ENCODE peak calls at places on chromosomes 5 and 9, in nine cellular contexts. T is upper lobe of right lung, P is psoas muscle, K is HFF-Myc, G is fibroblast of the aortic adventitia, H is cardiac muscle cell, J is GM23338, O is fibroblast of lung, I is spleen. M is an unnamed sample.

GRCh38 chr5:112862085-112862484 is 998 bp downstream of the SRP19 start:
- DNase-seq in T (no peak), P (no peak), K (no peak), G (no peak), H (no peak), J (peak), O (peak), I (no peak), M (no peak)

GRCh38 chr5:166369326-166369725 is 1922.1 kb upstream of the WWC1 start:
- DNase-seq in T (no peak), P (no peak), K (no peak), G (no peak), H (no peak), J (peak), O (no peak), I (no peak), M (no peak)

GRCh38 chr9:19379697-19380046 is 364 bp downstream of the RPS6 start:
- DNase-seq in T (no peak), P (no peak), K (no peak), G (no peak), H (no peak), J (peak), O (no peak), I (peak), M (no peak)

GRCh38 chr5:104018299-104018698 is 455.7 kb upstream of the NUDT12 start:
- DNase-seq in T (no peak), P (no peak), K (no peak), G (no peak), H (no peak), J (no peak), O (no peak), I (no peak), M (no peak)

GRCh38 chr9:26811106-26811505 is 81.5 kb downstream of the CAAP1 start:
- DNase-seq in T (no peak), P (no peak), K (no peak), G (peak), H (no peak), J (no peak), O (peak), I (no peak), M (no peak)

GRCh38 chr9:1726993-1727759 is 288.0 kb upstream of the SMARCA2 start:
- DNase-seq in T (no peak), P (no peak), K (no peak), G (no peak), H (no peak), J (peak), O (no peak), I (no peak), M (no peak)

GRCh38 chr5:78667461-78668103 is 19.0 kb upstream of the LHFPL2 start:
- DNase-seq in T (no peak), P (no peak), K (no peak), G (no peak), H (no peak), J (no peak), O (peak), I (no peak), M (no peak)

GRCh38 chr5:12385095-12385494 is 480.8 kb upstream of the CTNND2 start:
- DNase-seq in T (peak), P (no peak), K (no peak), G (no peak), H (no peak), J (no peak), O (no peak), I (no peak), M (no peak)

GRCh38 chr5:40781843-40782409 is 16.2 kb downstream of the PRKAA1 start:
- DNase-seq in T (no peak), P (peak), K (no peak), G (peak), H (no peak), J (no peak), O (peak), I (no peak), M (no peak)

GRCh38 chr5:176692835-176693476 is 45.7 kb downstream of the TSPAN17 start:
- DNase-seq in T (no peak), P (no peak), K (no peak), G (no peak), H (no peak), J (no peak), O (no peak), I (no peak), M (no peak)

GRCh38 chr5:133475986-133476385 is 136.4 kb downstream of the FSTL4 start:
- DNase-seq in T (no peak), P (no peak), K (no peak), G (no peak), H (no peak), J (no peak), O (no peak), I (no peak), M (no peak)

GRCh38 chr9:18448101-18448500 is 25.9 kb upstream of the ADAMTSL1 start:
- DNase-seq in T (no peak), P (no peak), K (no peak), G (no peak), H (no peak), J (no peak), O (no peak), I (no peak), M (no peak)

GRCh38 chr9:127746959-127747569 is 12.0 kb upstream of the TOR2A start:
- DNase-seq in T (no peak), P (no peak), K (no peak), G (no peak), H (no peak), J (no peak), O (no peak), I (no peak), M (no peak)

GRCh38 chr9:10957878-10958277 is 345.1 kb upstream of the PTPRD start:
- DNase-seq in T (no peak), P (no peak), K (no peak), G (no peak), H (no peak), J (no peak), O (no peak), I (no peak), M (no peak)

GRCh38 chr5:141487131-141487530 is 1.8 kb upstream of the PCDHGC5 start:
- DNase-seq in T (no peak), P (no peak), K (no peak), G (no peak), H (no peak), J (no peak), O (no peak), I (no peak), M (no peak)

GRCh38 chr5:140855772-140856674 is at the start of gene PCDHA10:
- DNase-seq in T (no peak), P (no peak), K (no peak), G (peak), H (peak), J (peak), O (no peak), I (no peak), M (no peak)

GRCh38 chr5:100901851-100902341 is 1.2 kb downstream of the ST8SIA4 start:
- DNase-seq in T (no peak), P (no peak), K (no peak), G (no peak), H (peak), J (peak), O (peak), I (peak), M (no peak)

GRCh38 chr5:100902406-100903035 is 561 bp downstream of the ST8SIA4 start:
- DNase-seq in T (no peak), P (no peak), K (no peak), G (no peak), H (no peak), J (peak), O (no peak), I (peak), M (no peak)

GRCh38 chr5:100905259-100905914 is 2.3 kb upstream of the ST8SIA4 start:
- DNase-seq in T (no peak), P (no peak), K (no peak), G (no peak), H (no peak), J (no peak), O (no peak), I (no peak), M (no peak)

GRCh38 chr5:100903036-100903887 is at the start of gene ST8SIA4:
- DNase-seq in T (peak), P (peak), K (no peak), G (peak), H (peak), J (peak), O (peak), I (peak), M (no peak)

GRCh38 chr5:100904259-100904822 is 1.3 kb upstream of the ST8SIA4 start:
- DNase-seq in T (peak), P (no peak), K (no peak), G (no peak), H (peak), J (peak), O (no peak), I (peak), M (no peak)
- H3K4me3 ChIP-seq in T (peak), P (peak), K (no peak), G (no peak), H (no peak), J (peak), O (no peak), I (peak), M (no peak)

GRCh38 chr5:67166460-67166871 is 30.1 kb downstream of the CD180 start:
- DNase-seq in T (peak), P (peak), K (no peak), G (no peak), H (no peak), J (no peak), O (no peak), I (peak), M (no peak)
- TF ChIP-seq CTCF in T (no peak), P (no peak), K (no peak), G (no peak), H (no peak), J (no peak), O (no peak), I (no peak), M (no peak)

GRCh38 chr9:136342191-136343120 is 15.1 kb downstream of the GPSM1 start:
- DNase-seq in T (peak), P (peak), K (no peak), G (peak), H (peak), J (peak), O (peak), I (peak), M (no peak)

GRCh38 chr9:136343121-136343883 is 16.0 kb downstream of the GPSM1 start:
- DNase-seq in T (no peak), P (no peak), K (no peak), G (no peak), H (peak), J (no peak), O (no peak), I (peak), M (no peak)

GRCh38 chr9:136341042-136341655 is 13.8 kb downstream of the GPSM1 start:
- DNase-seq in T (no peak), P (no peak), K (no peak), G (no peak), H (no peak), J (no peak), O (no peak), I (no peak), M (no peak)

GRCh38 chr9:136340356-136341041 is 13.2 kb downstream of the GPSM1 start:
- DNase-seq in T (no peak), P (no peak), K (no peak), G (no peak), H (no peak), J (no peak), O (no peak), I (no peak), M (no peak)

DNA sequence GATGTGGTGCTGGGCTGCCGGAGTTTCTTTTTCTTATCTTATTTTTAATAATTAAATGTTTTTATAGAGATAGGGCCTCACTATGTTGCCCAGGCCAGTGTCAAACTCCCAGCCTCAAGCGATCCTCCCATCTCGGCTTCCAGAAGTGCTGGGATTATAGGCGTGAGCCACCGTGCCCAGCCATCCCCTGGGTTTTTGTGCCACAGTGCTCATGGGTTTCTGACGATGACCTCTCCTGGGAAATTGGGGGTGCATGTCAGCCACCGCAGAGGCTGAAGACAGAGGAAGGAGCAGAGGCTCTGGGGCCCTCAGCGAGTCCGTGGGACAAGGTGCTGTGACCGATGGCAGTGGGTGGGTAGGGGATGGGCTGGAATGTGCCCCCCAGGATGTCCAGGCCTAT is 14.4 kb downstream of the GPSM1 start:
- DNase-seq in T (no peak), P (no peak), K (no peak), G (no peak), H (no peak), J (no peak), O (no peak), I (no peak), M (no peak)
- H3K4me3 ChIP-seq in T (no peak), P (no peak), K (no peak), G (no peak), H (no peak), J (peak), O (no peak), I (no peak), M (no peak)

GRCh38 chr9:126664893-126665695 is 51.4 kb downstream of the LMX1B start:
- DNase-seq in T (no peak), P (no peak), K (no peak), G (no peak), H (peak), J (peak), O (no peak), I (no peak), M (no peak)

GRCh38 chr9:126661122-126661520 is 47.4 kb downstream of the LMX1B start:
- DNase-seq in T (no peak), P (no peak), K (no peak), G (no peak), H (no peak), J (no peak), O (no peak), I (no peak), M (no peak)

GRCh38 chr9:126658964-126659555 is 45.3 kb downstream of the LMX1B start:
- DNase-seq in T (no peak), P (no peak), K (no peak), G (no peak), H (no peak), J (no peak), O (no peak), I (no peak), M (no peak)

GRCh38 chr9:126663661-126664072 is 49.9 kb downstream of the LMX1B start:
- DNase-seq in T (no peak), P (no peak), K (no peak), G (peak), H (no peak), J (no peak), O (no peak), I (no peak), M (no peak)

DNA sequence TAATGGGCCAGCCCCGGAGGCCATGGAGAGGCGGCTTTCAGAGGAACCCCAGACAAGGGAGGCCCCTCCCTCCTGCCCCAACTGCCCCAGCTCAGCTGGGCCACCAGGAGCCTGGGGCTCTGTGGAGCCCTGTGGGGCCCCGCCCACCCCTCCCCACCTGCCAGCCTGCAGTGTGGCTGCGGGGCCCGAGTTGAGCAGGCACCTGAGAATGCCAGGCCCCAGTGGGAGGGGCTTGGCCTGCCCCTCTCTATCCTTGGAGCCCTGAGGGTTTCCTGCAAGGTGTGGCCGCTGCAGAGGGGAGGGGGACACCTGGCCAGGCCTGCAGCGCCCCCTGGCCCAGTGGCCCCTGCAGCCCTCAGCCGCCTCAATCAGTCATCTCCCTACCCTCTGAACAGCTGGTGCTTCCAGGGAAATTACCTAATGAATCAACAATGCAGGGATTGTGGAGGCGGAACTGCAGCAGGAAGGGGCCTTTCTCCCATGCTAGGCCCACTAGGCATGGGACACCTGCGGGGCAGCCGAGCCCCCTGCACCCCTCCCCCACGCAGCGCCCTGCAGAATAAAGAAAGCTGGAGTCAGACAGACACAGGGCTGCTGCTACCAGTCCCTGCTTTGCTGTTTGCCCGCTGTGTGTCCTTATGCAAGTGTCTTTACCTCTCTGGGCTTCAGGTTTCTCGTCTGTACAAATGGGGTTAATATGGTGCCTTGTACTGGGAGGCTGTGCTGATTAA is 48.0 kb downstream of the LMX1B start:
- DNase-seq in T (no peak), P (no peak), K (no peak), G (no peak), H (no peak), J (peak), O (peak), I (no peak), M (no peak)
- TF ChIP-seq CTCF in T (no peak), P (no peak), K (no peak), G (no peak), H (no peak), J (peak), O (no peak), I (no peak), M (no peak)

GRCh38 chr9:120392245-120392644 is 187.7 kb downstream of the CDK5RAP2 start:
- DNase-seq in T (no peak), P (no peak), K (no peak), G (no peak), H (no peak), J (no peak), O (no peak), I (no peak), M (no peak)
- H3K4me3 ChIP-seq in T (no peak), P (no peak), K (no peak), G (no peak), H (no peak), J (no peak), O (no peak), I (no peak), M (no peak)